ENCODE peak calls at places on chromosomes 5 and 9, in nine cellular contexts. Y is right atrium auricular region, Z is right lobe of liver, R is dorsolateral prefrontal cortex, H is uterus, T is cardiac muscle cell, Q is lower lobe of right lung, X is lung, N is epithelial cell of proximal tubule. P is an unnamed sample.
A peak's percentile ranks its signal among the peaks of the same experiment; 100 is the strongest.

GRCh38 chr9:95552814-95553546 is 36.2 kb upstream of the PTCH1 start:
- DNase-seq in Y (peak; percentile 66), Z (no peak), R (no peak), H (peak; percentile 37), T (peak; percentile 85), Q (no peak), X (peak; percentile 46), N (no peak), P (peak; percentile 3)

GRCh38 chr9:89917861-89918260 is 313.0 kb downstream of the GADD45G start:
- DNase-seq in Y (peak; percentile 23), Z (no peak), R (no peak), H (no peak), T (no peak), Q (no peak), X (no peak), N (no peak), P (no peak)

GRCh38 chr5:112691758-112692157 is 45.9 kb upstream of the APC start:
- DNase-seq in Y (no peak), Z (no peak), R (no peak), H (no peak), T (peak; percentile 64), Q (no peak), X (no peak), N (no peak), P (no peak)

GRCh38 chr5:111932628-111933027 is 175.6 kb upstream of the NREP start:
- DNase-seq in Y (no peak), Z (no peak), R (no peak), H (no peak), T (peak; percentile 56), Q (no peak), X (no peak), N (no peak), P (peak; percentile 48)

GRCh38 chr9:5651246-5651645 is 22.3 kb downstream of the RIC1 start:
- DNase-seq in Y (no peak), Z (no peak), R (no peak), H (no peak), T (peak; percentile 72), Q (no peak), X (no peak), N (no peak), P (no peak)

GRCh38 chr9:138101444-138102234 is 224.1 kb downstream of the CACNA1B start:
- DNase-seq in Y (no peak), Z (no peak), R (no peak), H (no peak), T (no peak), Q (no peak), X (no peak), N (no peak), P (no peak)

GRCh38 chr5:96638566-96638965 is 23.6 kb upstream of the CAST start:
- DNase-seq in Y (no peak), Z (no peak), R (no peak), H (no peak), T (no peak), Q (no peak), X (no peak), N (no peak), P (no peak)

GRCh38 chr5:132489871-132490483 is 596 bp downstream of the IRF1 start:
- DNase-seq in Y (peak; percentile 63), Z (peak; percentile 66), R (no peak), H (peak; percentile 71), T (peak; percentile 57), Q (peak; percentile 83), X (peak; percentile 58), N (no peak), P (no peak)

GRCh38 chr5:137995077-137995746 is 37.7 kb downstream of the FAM13B start:
- DNase-seq in Y (no peak), Z (no peak), R (no peak), H (no peak), T (peak; percentile 56), Q (no peak), X (no peak), N (no peak), P (peak; percentile 36)

GRCh38 chr9:126791406-126792230 is 13.2 kb upstream of the ZBTB43 start:
- DNase-seq in Y (no peak), Z (no peak), R (no peak), H (no peak), T (peak; percentile 67), Q (peak; percentile 10), X (no peak), N (peak; percentile 82), P (peak; percentile 100)

DNA sequence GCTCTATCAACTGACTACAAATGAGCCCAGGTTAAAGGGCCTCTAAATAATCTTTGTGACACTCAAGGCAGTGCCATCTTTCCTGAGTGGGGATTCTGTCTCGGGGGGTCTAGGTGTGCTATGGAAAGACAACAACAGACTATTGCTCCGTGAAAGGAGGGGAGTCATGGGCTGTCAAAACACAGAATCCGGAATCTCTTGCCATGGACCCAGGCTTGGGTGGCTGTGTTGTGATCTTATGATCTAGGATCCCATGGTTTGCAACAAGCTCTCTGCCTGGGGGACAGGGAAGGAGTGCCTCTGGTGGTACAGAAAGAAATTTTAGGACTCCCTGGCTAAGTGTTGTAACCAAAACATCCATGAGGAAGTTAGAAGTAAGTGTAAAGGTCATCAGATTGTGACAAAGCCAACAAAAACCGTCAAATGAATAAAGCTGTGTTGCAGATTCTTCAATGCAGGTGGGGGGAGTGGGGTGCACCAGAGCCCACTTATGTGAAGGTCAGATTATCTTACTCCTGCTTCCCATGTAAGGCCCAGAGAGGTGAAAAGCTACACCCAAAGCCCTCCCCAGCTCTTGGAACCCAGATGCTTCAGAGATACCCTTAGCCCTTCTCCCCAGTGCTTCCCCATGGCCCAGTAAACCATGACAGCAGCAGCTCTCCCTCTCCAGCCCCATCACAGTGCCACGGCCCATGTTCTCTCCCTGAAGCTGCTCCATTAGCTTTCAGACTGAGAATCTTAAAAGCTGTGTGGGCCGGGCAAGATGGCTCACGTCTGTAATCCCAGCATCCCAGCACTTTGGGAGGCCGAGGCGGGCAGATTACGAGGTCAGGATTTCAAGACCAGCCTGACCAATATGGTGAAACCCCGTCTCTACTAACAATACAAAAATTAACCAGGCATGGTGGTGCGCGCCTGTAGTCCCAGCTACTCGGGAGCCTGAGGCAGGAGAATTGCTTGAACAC is 1.5 kb upstream of the SLC31A2 start:
- DNase-seq in Y (no peak), Z (no peak), R (no peak), H (no peak), T (no peak), Q (peak; percentile 47), X (no peak), N (no peak), P (no peak)
- TF ChIP-seq CTCF in Y (no peak), Z (no peak), R (no peak), H (no peak), T (no peak), Q (no peak), X (no peak), N (no peak), P (no peak)

GRCh38 chr9:87968155-87968554 is 6.2 kb downstream of the CDK20 start:
- DNase-seq in Y (no peak), Z (no peak), R (no peak), H (no peak), T (no peak), Q (no peak), X (no peak), N (no peak), P (no peak)

GRCh38 chr9:87970602-87971001 is 3.7 kb downstream of the CDK20 start:
- DNase-seq in Y (no peak), Z (no peak), R (no peak), H (no peak), T (no peak), Q (no peak), X (no peak), N (no peak), P (no peak)

GRCh38 chr9:87973791-87974292 is 491 bp downstream of the CDK20 start:
- DNase-seq in Y (no peak), Z (no peak), R (no peak), H (no peak), T (peak; percentile 7), Q (no peak), X (no peak), N (no peak), P (no peak)

GRCh38 chr9:87973122-87973521 is 1.2 kb downstream of the CDK20 start:
- DNase-seq in Y (no peak), Z (no peak), R (no peak), H (no peak), T (no peak), Q (no peak), X (no peak), N (no peak), P (no peak)
- H3K4me3 ChIP-seq in Y (no peak overlapping the region), Z (no peak overlapping the region), R (peak overlapping the region; percentile 83), H (no peak overlapping the region), T (no peak overlapping the region), Q (no peak overlapping the region), X (no peak overlapping the region), N (no peak overlapping the region), P (no peak overlapping the region)

GRCh38 chr5:43068037-43068436 is 27.9 kb upstream of the ANXA2R start:
- DNase-seq in Y (no peak), Z (no peak), R (no peak), H (no peak), T (no peak), Q (no peak), X (no peak), N (no peak), P (no peak)

GRCh38 chr5:43065384-43066230 is 25.5 kb upstream of the ANXA2R start:
- DNase-seq in Y (peak; percentile 77), Z (peak; percentile 59), R (no peak), H (peak; percentile 55), T (peak; percentile 81), Q (peak; percentile 85), X (peak; percentile 68), N (peak; percentile 33), P (peak; percentile 49)

GRCh38 chr5:43066799-43067741 is 27.0 kb upstream of the ANXA2R start:
- DNase-seq in Y (peak; percentile 96), Z (peak; percentile 81), R (peak; percentile 86), H (peak; percentile 90), T (peak; percentile 92), Q (peak; percentile 88), X (peak; percentile 88), N (no peak), P (peak; percentile 87)

GRCh38 chr5:43063731-43064171 is 23.6 kb upstream of the ANXA2R start:
- DNase-seq in Y (no peak), Z (no peak), R (no peak), H (no peak), T (peak; percentile 66), Q (no peak), X (no peak), N (no peak), P (no peak)

GRCh38 chr5:43066231-43066798 is 26.2 kb upstream of the ANXA2R start:
- DNase-seq in Y (peak; percentile 76), Z (peak; percentile 88), R (peak; percentile 72), H (peak; percentile 68), T (peak; percentile 79), Q (peak; percentile 88), X (peak; percentile 72), N (no peak), P (peak; percentile 52)
- TF ChIP-seq CTCF in Y (no peak), Z (no peak), R (no peak), H (no peak), T (no peak), Q (peak; percentile 9), X (no peak), N (no peak), P (no peak)

DNA sequence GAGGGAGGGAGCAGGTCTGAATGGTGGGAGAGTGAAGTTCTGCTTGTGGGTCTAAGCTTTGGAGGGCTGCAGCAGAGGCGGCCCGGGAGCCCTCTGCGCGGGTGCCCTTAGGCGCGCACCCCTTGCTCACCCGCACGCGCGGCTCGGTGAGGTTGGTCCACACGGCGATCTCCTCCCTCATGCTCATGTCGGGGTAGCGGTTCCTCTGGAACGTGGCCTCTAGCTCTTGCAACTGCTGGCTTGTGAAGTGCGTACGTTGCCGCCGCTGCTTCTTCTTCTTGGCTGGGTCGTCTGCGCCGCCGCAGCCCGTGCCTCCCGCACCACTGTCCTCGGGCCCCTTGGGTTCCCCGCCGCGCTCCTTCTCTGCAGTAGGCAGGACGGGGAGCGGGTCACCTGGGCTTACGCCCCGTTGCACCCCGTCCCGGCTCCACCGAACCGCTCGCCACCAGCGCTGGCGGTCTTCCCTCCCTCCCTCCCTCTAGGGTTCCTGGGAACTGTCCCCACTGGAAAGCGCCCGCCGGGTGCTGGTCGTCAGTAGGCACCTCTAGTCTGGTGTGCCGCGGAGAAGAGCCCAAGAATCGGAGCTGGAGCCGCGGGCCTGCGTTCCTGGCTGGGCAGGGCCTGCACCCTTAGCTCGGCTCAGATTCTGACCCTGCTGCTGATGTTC is 2.7 kb downstream of the PITX1 start:
- DNase-seq in Y (no peak), Z (peak; percentile 6), R (no peak), H (no peak), T (no peak), Q (peak; percentile 52), X (no peak), N (no peak), P (no peak)
- H3K4me3 ChIP-seq in Y (no peak overlapping the region), Z (peak overlapping the region; percentile 31), R (no peak overlapping the region), H (no peak overlapping the region), T (no peak overlapping the region), Q (peak overlapping the region; percentile 46), X (no peak overlapping the region), N (peak overlapping the region; percentile 32), P (peak overlapping the region; percentile 61)

P was measured in bronchial epithelial cell.